ENCODE peak calls at places on chromosome 5, in ten cellular contexts. One of them, this sample, is unnamed.

GRCh38 chr5:171776747-171777419 is 8.7 kb upstream of the SMIM23 start:
- DNase-seq in effector CD8-positive, alpha-beta T cell: no peak
- DNase-seq in CD4-positive, alpha-beta T cell: no peak
- DNase-seq in tibial artery: no peak
- DNase-seq in NCI-H345: no peak
- DNase-seq in stimulated activated CD4-positive, alpha-beta T cell treated with anti-CD3 and anti-CD28 coated beads, Interleukin-2, amount 100 ng/mL, for 48 hours: no peak
- DNase-seq in iPS-NIHi11: no peak
- DNase-seq in iris pigment epithelial cell: no peak
- DNase-seq in Calu3: no peak
- DNase-seq in OCI-LY7: no peak
- DNase-seq in this sample: no peak

GRCh38 chr5:141650851-141651727 is at the start of gene FCHSD1:
- DNase-seq in Calu3: peak
- DNase-seq in stimulated activated CD4-positive, alpha-beta T cell treated with anti-CD3 and anti-CD28 coated beads, Interleukin-2, amount 100 ng/mL, for 48 hours: peak
- DNase-seq in effector CD8-positive, alpha-beta T cell: peak
- DNase-seq in NCI-H345: peak
- DNase-seq in tibial artery: peak
- DNase-seq in iris pigment epithelial cell: peak
- DNase-seq in OCI-LY7: peak
- DNase-seq in iPS-NIHi11: peak
- DNase-seq in CD4-positive, alpha-beta T cell: peak
- DNase-seq in this sample: peak

GRCh38 chr5:152246401-152246800 is 158.7 kb downstream of the NMUR2 start:
- DNase-seq in NCI-H345: no peak
- DNase-seq in iris pigment epithelial cell: peak
- DNase-seq in CD4-positive, alpha-beta T cell: no peak
- DNase-seq in tibial artery: no peak
- DNase-seq in iPS-NIHi11: peak
- DNase-seq in Calu3: peak
- DNase-seq in stimulated activated CD4-positive, alpha-beta T cell treated with anti-CD3 and anti-CD28 coated beads, Interleukin-2, amount 100 ng/mL, for 48 hours: no peak
- DNase-seq in effector CD8-positive, alpha-beta T cell: no peak
- DNase-seq in OCI-LY7: peak
- DNase-seq in this sample: peak

GRCh38 chr5:176180339-176180738 is 57.9 kb upstream of the SIMC1 start:
- DNase-seq in CD4-positive, alpha-beta T cell: no peak
- DNase-seq in tibial artery: no peak
- DNase-seq in stimulated activated CD4-positive, alpha-beta T cell treated with anti-CD3 and anti-CD28 coated beads, Interleukin-2, amount 100 ng/mL, for 48 hours: no peak
- DNase-seq in effector CD8-positive, alpha-beta T cell: no peak
- DNase-seq in OCI-LY7: no peak
- DNase-seq in Calu3: no peak
- DNase-seq in iPS-NIHi11: no peak
- DNase-seq in iris pigment epithelial cell: peak
- DNase-seq in NCI-H345: no peak
- DNase-seq in this sample: no peak

GRCh38 chr5:128826290-128826689 is 139.0 kb upstream of the SLC27A6 start:
- DNase-seq in effector CD8-positive, alpha-beta T cell: no peak
- DNase-seq in iris pigment epithelial cell: no peak
- DNase-seq in NCI-H345: no peak
- DNase-seq in CD4-positive, alpha-beta T cell: no peak
- DNase-seq in iPS-NIHi11: no peak
- DNase-seq in OCI-LY7: no peak
- DNase-seq in Calu3: no peak
- DNase-seq in tibial artery: no peak
- DNase-seq in stimulated activated CD4-positive, alpha-beta T cell treated with anti-CD3 and anti-CD28 coated beads, Interleukin-2, amount 100 ng/mL, for 48 hours: no peak
- DNase-seq in this sample: no peak

GRCh38 chr5:4716786-4717185 is 423.3 kb upstream of the ADAMTS16 start:
- DNase-seq in tibial artery: no peak
- DNase-seq in stimulated activated CD4-positive, alpha-beta T cell treated with anti-CD3 and anti-CD28 coated beads, Interleukin-2, amount 100 ng/mL, for 48 hours: no peak
- DNase-seq in NCI-H345: no peak
- DNase-seq in iPS-NIHi11: no peak
- DNase-seq in effector CD8-positive, alpha-beta T cell: no peak
- DNase-seq in iris pigment epithelial cell: no peak
- DNase-seq in OCI-LY7: no peak
- DNase-seq in CD4-positive, alpha-beta T cell: no peak
- DNase-seq in Calu3: no peak
- DNase-seq in this sample: no peak

GRCh38 chr5:54832846-54833245 is 152.5 kb downstream of the ESM1 start:
- DNase-seq in iPS-NIHi11: no peak
- DNase-seq in Calu3: no peak
- DNase-seq in OCI-LY7: no peak
- DNase-seq in CD4-positive, alpha-beta T cell: no peak
- DNase-seq in effector CD8-positive, alpha-beta T cell: no peak
- DNase-seq in NCI-H345: no peak
- DNase-seq in stimulated activated CD4-positive, alpha-beta T cell treated with anti-CD3 and anti-CD28 coated beads, Interleukin-2, amount 100 ng/mL, for 48 hours: no peak
- DNase-seq in tibial artery: no peak
- DNase-seq in iris pigment epithelial cell: peak
- DNase-seq in this sample: no peak

GRCh38 chr5:143546394-143546793 is 142.9 kb upstream of the NR3C1 start:
- DNase-seq in NCI-H345: no peak
- DNase-seq in iPS-NIHi11: no peak
- DNase-seq in CD4-positive, alpha-beta T cell: no peak
- DNase-seq in stimulated activated CD4-positive, alpha-beta T cell treated with anti-CD3 and anti-CD28 coated beads, Interleukin-2, amount 100 ng/mL, for 48 hours: no peak
- DNase-seq in tibial artery: no peak
- DNase-seq in iris pigment epithelial cell: no peak
- DNase-seq in effector CD8-positive, alpha-beta T cell: no peak
- DNase-seq in OCI-LY7: no peak
- DNase-seq in Calu3: no peak
- DNase-seq in this sample: no peak

GRCh38 chr5:68533571-68534051 is 318.1 kb downstream of the PIK3R1 start:
- DNase-seq in iris pigment epithelial cell: no peak
- DNase-seq in stimulated activated CD4-positive, alpha-beta T cell treated with anti-CD3 and anti-CD28 coated beads, Interleukin-2, amount 100 ng/mL, for 48 hours: no peak
- DNase-seq in CD4-positive, alpha-beta T cell: no peak
- DNase-seq in iPS-NIHi11: no peak
- DNase-seq in OCI-LY7: no peak
- DNase-seq in effector CD8-positive, alpha-beta T cell: no peak
- DNase-seq in NCI-H345: peak
- DNase-seq in tibial artery: no peak
- DNase-seq in Calu3: no peak
- DNase-seq in this sample: no peak

GRCh38 chr5:181133610-181134231 is 2.8 kb upstream of the OR2V1 start:
- DNase-seq in OCI-LY7: no peak
- DNase-seq in CD4-positive, alpha-beta T cell: no peak
- DNase-seq in Calu3: peak
- DNase-seq in tibial artery: peak
- DNase-seq in iris pigment epithelial cell: peak
- DNase-seq in effector CD8-positive, alpha-beta T cell: no peak
- DNase-seq in iPS-NIHi11: no peak
- DNase-seq in stimulated activated CD4-positive, alpha-beta T cell treated with anti-CD3 and anti-CD28 coated beads, Interleukin-2, amount 100 ng/mL, for 48 hours: no peak
- DNase-seq in NCI-H345: no peak
- DNase-seq in this sample: no peak

GRCh38 chr5:91670565-91670964 is 287.4 kb upstream of the ARRDC3 start:
- DNase-seq in Calu3: no peak
- DNase-seq in iPS-NIHi11: peak
- DNase-seq in NCI-H345: no peak
- DNase-seq in iris pigment epithelial cell: no peak
- DNase-seq in stimulated activated CD4-positive, alpha-beta T cell treated with anti-CD3 and anti-CD28 coated beads, Interleukin-2, amount 100 ng/mL, for 48 hours: no peak
- DNase-seq in CD4-positive, alpha-beta T cell: no peak
- DNase-seq in OCI-LY7: no peak
- DNase-seq in tibial artery: no peak
- DNase-seq in effector CD8-positive, alpha-beta T cell: no peak
- DNase-seq in this sample: no peak

GRCh38 chr5:150155258-150156032 is at the start of gene PDGFRB:
- DNase-seq in CD4-positive, alpha-beta T cell: no peak
- DNase-seq in Calu3: no peak
- DNase-seq in stimulated activated CD4-positive, alpha-beta T cell treated with anti-CD3 and anti-CD28 coated beads, Interleukin-2, amount 100 ng/mL, for 48 hours: peak
- DNase-seq in effector CD8-positive, alpha-beta T cell: peak
- DNase-seq in OCI-LY7: no peak
- DNase-seq in NCI-H345: no peak
- DNase-seq in iPS-NIHi11: peak
- DNase-seq in tibial artery: peak
- DNase-seq in iris pigment epithelial cell: peak
- DNase-seq in this sample: peak

GRCh38 chr5:148002471-148002870 is 61.3 kb upstream of the SPINK5 start:
- DNase-seq in Calu3: no peak
- DNase-seq in NCI-H345: no peak
- DNase-seq in iris pigment epithelial cell: peak
- DNase-seq in OCI-LY7: no peak
- DNase-seq in tibial artery: no peak
- DNase-seq in effector CD8-positive, alpha-beta T cell: no peak
- DNase-seq in CD4-positive, alpha-beta T cell: no peak
- DNase-seq in iPS-NIHi11: no peak
- DNase-seq in stimulated activated CD4-positive, alpha-beta T cell treated with anti-CD3 and anti-CD28 coated beads, Interleukin-2, amount 100 ng/mL, for 48 hours: no peak
- DNase-seq in this sample: no peak

GRCh38 chr5:138910546-138911185 is 35.5 kb upstream of the LRRTM2 start:
- DNase-seq in CD4-positive, alpha-beta T cell: no peak
- DNase-seq in NCI-H345: no peak
- DNase-seq in stimulated activated CD4-positive, alpha-beta T cell treated with anti-CD3 and anti-CD28 coated beads, Interleukin-2, amount 100 ng/mL, for 48 hours: no peak
- DNase-seq in OCI-LY7: no peak
- DNase-seq in iPS-NIHi11: no peak
- DNase-seq in effector CD8-positive, alpha-beta T cell: no peak
- DNase-seq in tibial artery: no peak
- DNase-seq in Calu3: no peak
- DNase-seq in iris pigment epithelial cell: no peak
- DNase-seq in this sample: no peak

GRCh38 chr5:54460181-54460919 is 4.9 kb downstream of the HSPB3 start:
- DNase-seq in tibial artery: no peak
- DNase-seq in NCI-H345: no peak
- DNase-seq in stimulated activated CD4-positive, alpha-beta T cell treated with anti-CD3 and anti-CD28 coated beads, Interleukin-2, amount 100 ng/mL, for 48 hours: no peak
- DNase-seq in iris pigment epithelial cell: peak
- DNase-seq in Calu3: no peak
- DNase-seq in iPS-NIHi11: no peak
- DNase-seq in CD4-positive, alpha-beta T cell: no peak
- DNase-seq in OCI-LY7: no peak
- DNase-seq in effector CD8-positive, alpha-beta T cell: no peak
- DNase-seq in this sample: no peak

GRCh38 chr5:107887587-107887986 is 216.8 kb upstream of the EFNA5 start:
- DNase-seq in Calu3: no peak
- DNase-seq in stimulated activated CD4-positive, alpha-beta T cell treated with anti-CD3 and anti-CD28 coated beads, Interleukin-2, amount 100 ng/mL, for 48 hours: no peak
- DNase-seq in iPS-NIHi11: no peak
- DNase-seq in CD4-positive, alpha-beta T cell: no peak
- DNase-seq in OCI-LY7: no peak
- DNase-seq in NCI-H345: no peak
- DNase-seq in effector CD8-positive, alpha-beta T cell: no peak
- DNase-seq in iris pigment epithelial cell: no peak
- DNase-seq in tibial artery: no peak
- DNase-seq in this sample: no peak

GRCh38 chr5:108606185-108606584 is 141.5 kb upstream of the FER start:
- DNase-seq in OCI-LY7: no peak
- DNase-seq in Calu3: no peak
- DNase-seq in iris pigment epithelial cell: no peak
- DNase-seq in CD4-positive, alpha-beta T cell: no peak
- DNase-seq in NCI-H345: no peak
- DNase-seq in stimulated activated CD4-positive, alpha-beta T cell treated with anti-CD3 and anti-CD28 coated beads, Interleukin-2, amount 100 ng/mL, for 48 hours: no peak
- DNase-seq in tibial artery: no peak
- DNase-seq in iPS-NIHi11: no peak
- DNase-seq in effector CD8-positive, alpha-beta T cell: no peak
- DNase-seq in this sample: no peak

GRCh38 chr5:36502608-36503007 is 103.8 kb upstream of the SLC1A3 start:
- DNase-seq in iris pigment epithelial cell: peak
- DNase-seq in effector CD8-positive, alpha-beta T cell: no peak
- DNase-seq in tibial artery: no peak
- DNase-seq in NCI-H345: no peak
- DNase-seq in stimulated activated CD4-positive, alpha-beta T cell treated with anti-CD3 and anti-CD28 coated beads, Interleukin-2, amount 100 ng/mL, for 48 hours: no peak
- DNase-seq in OCI-LY7: no peak
- DNase-seq in CD4-positive, alpha-beta T cell: no peak
- DNase-seq in Calu3: peak
- DNase-seq in iPS-NIHi11: peak
- DNase-seq in this sample: no peak

GRCh38 chr5:24720743-24721142 is 76.0 kb upstream of the CDH10 start:
- DNase-seq in effector CD8-positive, alpha-beta T cell: no peak
- DNase-seq in CD4-positive, alpha-beta T cell: no peak
- DNase-seq in Calu3: no peak
- DNase-seq in NCI-H345: no peak
- DNase-seq in iris pigment epithelial cell: no peak
- DNase-seq in iPS-NIHi11: no peak
- DNase-seq in tibial artery: no peak
- DNase-seq in stimulated activated CD4-positive, alpha-beta T cell treated with anti-CD3 and anti-CD28 coated beads, Interleukin-2, amount 100 ng/mL, for 48 hours: no peak
- DNase-seq in OCI-LY7: no peak
- DNase-seq in this sample: no peak

GRCh38 chr5:126831175-126831574 is 54.2 kb downstream of the LMNB1 start:
- DNase-seq in Calu3: no peak
- DNase-seq in stimulated activated CD4-positive, alpha-beta T cell treated with anti-CD3 and anti-CD28 coated beads, Interleukin-2, amount 100 ng/mL, for 48 hours: no peak
- DNase-seq in effector CD8-positive, alpha-beta T cell: no peak
- DNase-seq in CD4-positive, alpha-beta T cell: no peak
- DNase-seq in NCI-H345: no peak
- DNase-seq in OCI-LY7: no peak
- DNase-seq in iPS-NIHi11: no peak
- DNase-seq in tibial artery: no peak
- DNase-seq in iris pigment epithelial cell: no peak
- DNase-seq in this sample: peak

GRCh38 chr5:112475747-112476435 is 56.8 kb upstream of the EPB41L4A start:
- DNase-seq in Calu3: peak
- DNase-seq in NCI-H345: no peak
- DNase-seq in effector CD8-positive, alpha-beta T cell: no peak
- DNase-seq in stimulated activated CD4-positive, alpha-beta T cell treated with anti-CD3 and anti-CD28 coated beads, Interleukin-2, amount 100 ng/mL, for 48 hours: no peak
- DNase-seq in iris pigment epithelial cell: peak
- DNase-seq in tibial artery: no peak
- DNase-seq in iPS-NIHi11: no peak
- DNase-seq in OCI-LY7: no peak
- DNase-seq in CD4-positive, alpha-beta T cell: no peak
- DNase-seq in this sample: no peak

GRCh38 chr5:58770131-58770530 is 187.3 kb downstream of the RAB3C start:
- DNase-seq in NCI-H345: no peak
- DNase-seq in CD4-positive, alpha-beta T cell: no peak
- DNase-seq in effector CD8-positive, alpha-beta T cell: no peak
- DNase-seq in tibial artery: no peak
- DNase-seq in Calu3: no peak
- DNase-seq in stimulated activated CD4-positive, alpha-beta T cell treated with anti-CD3 and anti-CD28 coated beads, Interleukin-2, amount 100 ng/mL, for 48 hours: no peak
- DNase-seq in OCI-LY7: no peak
- DNase-seq in iris pigment epithelial cell: no peak
- DNase-seq in iPS-NIHi11: no peak
- DNase-seq in this sample: no peak

GRCh38 chr5:132013006-132013689 is 1.7 kb upstream of the ACSL6 start:
- DNase-seq in stimulated activated CD4-positive, alpha-beta T cell treated with anti-CD3 and anti-CD28 coated beads, Interleukin-2, amount 100 ng/mL, for 48 hours: no peak
- DNase-seq in iPS-NIHi11: no peak
- DNase-seq in NCI-H345: no peak
- DNase-seq in tibial artery: peak
- DNase-seq in iris pigment epithelial cell: no peak
- DNase-seq in OCI-LY7: no peak
- DNase-seq in CD4-positive, alpha-beta T cell: no peak
- DNase-seq in effector CD8-positive, alpha-beta T cell: no peak
- DNase-seq in Calu3: no peak
- DNase-seq in this sample: no peak

GRCh38 chr5:82799346-82800077 is 277.7 kb downstream of the TMEM167A start:
- DNase-seq in OCI-LY7: no peak
- DNase-seq in NCI-H345: no peak
- DNase-seq in Calu3: no peak
- DNase-seq in tibial artery: no peak
- DNase-seq in effector CD8-positive, alpha-beta T cell: no peak
- DNase-seq in iris pigment epithelial cell: no peak
- DNase-seq in CD4-positive, alpha-beta T cell: no peak
- DNase-seq in stimulated activated CD4-positive, alpha-beta T cell treated with anti-CD3 and anti-CD28 coated beads, Interleukin-2, amount 100 ng/mL, for 48 hours: no peak
- DNase-seq in iPS-NIHi11: no peak
- DNase-seq in this sample: no peak

GRCh38 chr5:72246954-72247442 is 73.0 kb downstream of the MRPS27 start:
- DNase-seq in stimulated activated CD4-positive, alpha-beta T cell treated with anti-CD3 and anti-CD28 coated beads, Interleukin-2, amount 100 ng/mL, for 48 hours: no peak
- DNase-seq in NCI-H345: no peak
- DNase-seq in OCI-LY7: no peak
- DNase-seq in effector CD8-positive, alpha-beta T cell: no peak
- DNase-seq in tibial artery: no peak
- DNase-seq in iris pigment epithelial cell: peak
- DNase-seq in iPS-NIHi11: no peak
- DNase-seq in CD4-positive, alpha-beta T cell: no peak
- DNase-seq in Calu3: no peak
- DNase-seq in this sample: no peak

GRCh38 chr5:134438641-134439621 is 27.2 kb upstream of the CDKN2AIPNL start:
- DNase-seq in effector CD8-positive, alpha-beta T cell: no peak
- DNase-seq in Calu3: peak
- DNase-seq in OCI-LY7: no peak
- DNase-seq in stimulated activated CD4-positive, alpha-beta T cell treated with anti-CD3 and anti-CD28 coated beads, Interleukin-2, amount 100 ng/mL, for 48 hours: no peak
- DNase-seq in iris pigment epithelial cell: peak
- DNase-seq in iPS-NIHi11: peak
- DNase-seq in NCI-H345: peak
- DNase-seq in CD4-positive, alpha-beta T cell: no peak
- DNase-seq in tibial artery: peak
- DNase-seq in this sample: no peak

GRCh38 chr5:36447776-36448175 is 146.1 kb upstream of the RANBP3L start:
- DNase-seq in tibial artery: no peak
- DNase-seq in iPS-NIHi11: no peak
- DNase-seq in OCI-LY7: no peak
- DNase-seq in NCI-H345: no peak
- DNase-seq in iris pigment epithelial cell: no peak
- DNase-seq in CD4-positive, alpha-beta T cell: no peak
- DNase-seq in effector CD8-positive, alpha-beta T cell: no peak
- DNase-seq in stimulated activated CD4-positive, alpha-beta T cell treated with anti-CD3 and anti-CD28 coated beads, Interleukin-2, amount 100 ng/mL, for 48 hours: no peak
- DNase-seq in Calu3: no peak
- DNase-seq in this sample: no peak

GRCh38 chr5:158069838-158070237 is 210.9 kb upstream of the CLINT1 start:
- DNase-seq in effector CD8-positive, alpha-beta T cell: no peak
- DNase-seq in Calu3: no peak
- DNase-seq in stimulated activated CD4-positive, alpha-beta T cell treated with anti-CD3 and anti-CD28 coated beads, Interleukin-2, amount 100 ng/mL, for 48 hours: no peak
- DNase-seq in iPS-NIHi11: no peak
- DNase-seq in tibial artery: no peak
- DNase-seq in CD4-positive, alpha-beta T cell: no peak
- DNase-seq in OCI-LY7: no peak
- DNase-seq in iris pigment epithelial cell: no peak
- DNase-seq in NCI-H345: no peak
- DNase-seq in this sample: no peak